ENCODE peak calls at places on chromosome 15, in ten cellular contexts. P is esophagus squamous epithelium, L is right cardiac atrium, J is K562, M is tibial artery, X is aorta, F is hepatocyte, N is transverse colon, O is ovary, G is heart left ventricle. E is an unnamed sample.

GRCh38 chr15:90083954-90084607 is 18.2 kb downstream of the IDH2 start:
- DNase-seq in P (no peak), L (no peak), J (no peak), M (no peak), X (no peak), F (no peak), N (no peak), O (no peak), G (no peak), E (no peak)

GRCh38 chr15:32636908-32637567 is 4.5 kb upstream of the SCG5 start:
- DNase-seq in P (no peak), L (no peak), J (no peak), M (no peak), X (no peak), F (no peak), N (no peak), O (no peak), G (no peak), E (no peak)

GRCh38 chr15:75672646-75673425 is 25.1 kb downstream of the SNX33 start:
- DNase-seq in P (no peak), L (peak), J (no peak), M (no peak), X (peak), F (peak), N (no peak), O (peak), G (no peak), E (no peak)

GRCh38 chr15:63559753-63560152 is 37.4 kb upstream of the FBXL22 start:
- DNase-seq in P (no peak), L (no peak), J (no peak), M (no peak), X (no peak), F (no peak), N (no peak), O (no peak), G (no peak), E (no peak)

GRCh38 chr15:38533926-38534325 is 30.7 kb downstream of the RASGRP1 start:
- DNase-seq in P (no peak), L (no peak), J (no peak), M (no peak), X (no peak), F (no peak), N (no peak), O (no peak), G (no peak), E (no peak)

GRCh38 chr15:99749386-99749785 is 16.1 kb upstream of the LYSMD4 start:
- DNase-seq in P (no peak), L (peak), J (no peak), M (no peak), X (no peak), F (no peak), N (peak), O (no peak), G (no peak), E (peak)

GRCh38 chr15:40257656-40258450 is 19.0 kb downstream of the PAK6 start:
- DNase-seq in P (no peak), L (peak), J (no peak), M (no peak), X (no peak), F (no peak), N (no peak), O (no peak), G (no peak), E (no peak)

GRCh38 chr15:70664494-70664893 is 98.9 kb downstream of the UACA start:
- DNase-seq in P (no peak), L (no peak), J (no peak), M (no peak), X (no peak), F (no peak), N (no peak), O (no peak), G (no peak), E (no peak)

DNA sequence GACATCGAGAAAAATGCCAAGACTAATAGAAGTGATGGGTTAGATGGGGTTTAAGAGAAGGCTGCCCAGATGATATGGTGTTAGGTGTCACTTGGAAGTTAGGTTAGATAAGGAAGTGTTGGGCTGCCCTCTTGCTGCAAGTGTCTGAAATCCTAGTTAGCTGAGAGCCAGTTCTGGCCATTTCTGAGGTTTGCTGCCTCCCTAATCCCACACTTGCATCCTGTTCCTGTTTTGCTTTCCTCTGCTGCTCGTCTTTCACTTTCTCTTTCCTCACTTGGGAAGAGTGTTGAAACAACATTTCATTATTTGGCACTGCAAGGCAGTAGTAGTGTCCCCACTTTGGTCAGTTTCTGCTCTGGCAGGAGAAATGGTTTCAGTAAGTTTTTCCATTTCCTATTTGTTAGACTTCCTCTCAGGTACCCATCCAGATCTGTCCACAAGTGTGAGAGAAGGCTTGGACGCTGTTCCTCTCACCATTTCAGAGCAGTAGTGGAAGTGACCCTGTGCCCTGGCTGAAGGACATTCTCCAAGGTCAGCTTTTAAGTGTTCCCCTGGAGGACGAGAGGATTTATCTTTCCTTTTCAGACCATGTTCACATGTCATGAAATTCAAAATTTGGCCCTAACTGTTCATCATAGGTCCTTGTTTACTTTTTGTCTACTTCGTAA is 93.3 kb downstream of the ADAMTSL3 start:
- DNase-seq in P (no peak), L (no peak), J (no peak), M (peak), X (no peak), F (peak), N (no peak), O (peak), G (peak), E (no peak)
- H3K27ac ChIP-seq in P (no peak), L (peak), J (no peak), M (peak), X (peak), F (no peak), N (peak), O (peak), G (peak), E (no peak)

GRCh38 chr15:57057134-57057930 is 138.9 kb downstream of the TCF12 start:
- DNase-seq in P (no peak), L (no peak), J (no peak), M (no peak), X (no peak), F (no peak), N (no peak), O (no peak), G (no peak), E (no peak)

GRCh38 chr15:57061696-57062095 is 143.3 kb downstream of the TCF12 start:
- DNase-seq in P (no peak), L (no peak), J (no peak), M (no peak), X (no peak), F (no peak), N (no peak), O (no peak), G (no peak), E (no peak)

GRCh38 chr15:57064033-57064432 is 145.6 kb downstream of the TCF12 start:
- DNase-seq in P (no peak), L (no peak), J (no peak), M (no peak), X (no peak), F (no peak), N (no peak), O (no peak), G (no peak), E (no peak)

GRCh38 chr15:57061281-57061680 is 142.8 kb downstream of the TCF12 start:
- DNase-seq in P (no peak), L (no peak), J (no peak), M (no peak), X (no peak), F (no peak), N (no peak), O (no peak), G (no peak), E (no peak)

GRCh38 chr15:57060799-57061198 is 142.4 kb downstream of the TCF12 start:
- DNase-seq in P (no peak), L (no peak), J (no peak), M (no peak), X (no peak), F (no peak), N (no peak), O (no peak), G (no peak), E (no peak)
- H3K27ac ChIP-seq in P (no peak), L (no peak), J (no peak), M (no peak), X (no peak), F (no peak), N (no peak), O (no peak), G (no peak), E (no peak)

GRCh38 chr15:68640791-68641331 is 62.1 kb downstream of the CORO2B start:
- DNase-seq in P (no peak), L (peak), J (no peak), M (no peak), X (no peak), F (no peak), N (no peak), O (peak), G (no peak), E (no peak)
- H3K27ac ChIP-seq in P (peak), L (peak), J (no peak), M (no peak), X (no peak), F (no peak), N (no peak), O (peak), G (peak), E (no peak)

DNA sequence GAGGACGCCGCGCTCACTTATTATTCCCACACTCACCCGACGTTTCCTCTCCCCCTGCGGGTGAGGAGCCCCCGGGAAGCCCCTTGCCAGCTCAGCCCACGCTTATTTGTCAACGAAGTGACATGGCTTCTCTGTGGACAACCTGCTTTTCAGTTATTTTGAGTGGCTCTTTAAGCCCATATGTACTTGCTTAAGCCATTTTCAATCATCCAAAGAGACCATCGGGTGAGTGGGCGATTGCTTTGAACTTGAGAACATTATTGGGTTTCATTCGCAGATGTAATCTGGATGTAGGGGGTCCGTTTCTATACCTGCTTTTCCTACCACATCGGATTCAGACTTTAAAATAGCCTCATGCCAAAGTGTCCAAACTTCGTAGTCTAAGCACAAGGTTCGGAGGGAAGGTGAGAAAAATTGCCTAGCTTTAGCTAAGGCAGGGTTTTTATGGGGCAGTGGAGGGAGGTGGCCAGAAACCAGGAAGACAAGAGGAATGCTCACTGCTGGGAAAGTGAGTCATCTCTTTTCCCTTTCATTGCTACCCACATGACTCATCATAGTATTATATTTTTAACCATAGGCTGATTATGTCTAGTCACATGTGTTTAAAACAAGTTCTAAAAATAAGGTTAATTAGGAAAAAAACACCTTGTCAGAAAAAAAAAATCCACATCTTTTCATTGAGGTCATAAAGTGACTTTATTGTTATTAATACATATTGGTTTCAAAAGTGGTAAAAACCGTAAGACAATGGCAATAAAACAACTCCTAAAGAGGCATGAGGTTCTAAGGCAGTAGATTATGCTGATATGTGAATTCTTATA is 773.1 kb upstream of the NR2F2 start:
- DNase-seq in P (no peak), L (peak), J (peak), M (peak), X (no peak), F (peak), N (no peak), O (no peak), G (peak), E (no peak)
- H3K27ac ChIP-seq in P (no peak), L (no peak), J (peak), M (peak), X (peak), F (peak), N (no peak), O (no peak), G (no peak), E (no peak)

DNA sequence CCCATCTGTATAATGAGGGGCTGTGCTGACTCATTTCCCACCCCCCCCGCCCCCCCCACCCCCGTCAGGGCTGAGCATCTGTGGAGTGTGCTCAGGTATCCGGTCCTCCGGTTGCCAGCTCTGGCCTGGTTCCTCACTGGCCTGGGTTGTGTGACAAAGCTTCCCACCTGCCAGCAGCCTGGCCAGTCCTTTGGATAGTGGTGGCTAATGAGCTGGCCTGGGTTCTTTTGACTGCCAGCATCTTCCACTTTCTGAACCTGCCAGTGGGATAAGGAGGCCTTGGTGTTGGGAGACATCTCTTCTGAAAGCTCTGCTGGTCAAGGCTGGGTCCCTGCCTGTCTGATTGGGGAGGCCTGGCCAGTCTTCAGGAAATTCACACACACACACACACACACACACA is 14.1 kb upstream of the TBC1D21 start:
- DNase-seq in P (no peak), L (no peak), J (no peak), M (no peak), X (no peak), F (no peak), N (no peak), O (no peak), G (no peak), E (no peak)
- H3K27ac ChIP-seq in P (no peak), L (no peak), J (no peak), M (no peak), X (no peak), F (no peak), N (no peak), O (no peak), G (no peak), E (no peak)

GRCh38 chr15:68999091-68999490 is 15.4 kb upstream of the NOX5 start:
- DNase-seq in P (no peak), L (no peak), J (no peak), M (no peak), X (no peak), F (no peak), N (no peak), O (no peak), G (no peak), E (no peak)

GRCh38 chr15:69002783-69003182 is 11.7 kb upstream of the NOX5 start:
- DNase-seq in P (no peak), L (no peak), J (no peak), M (no peak), X (no peak), F (no peak), N (no peak), O (no peak), G (no peak), E (no peak)

GRCh38 chr15:69000725-69001503 is 13.6 kb upstream of the NOX5 start:
- DNase-seq in P (no peak), L (no peak), J (no peak), M (no peak), X (no peak), F (no peak), N (no peak), O (no peak), G (no peak), E (no peak)

GRCh38 chr15:68997930-68998777 is 16.3 kb upstream of the NOX5 start:
- DNase-seq in P (no peak), L (no peak), J (no peak), M (no peak), X (no peak), F (no peak), N (no peak), O (no peak), G (no peak), E (no peak)

GRCh38 chr15:69000091-69000490 is 14.4 kb upstream of the NOX5 start:
- DNase-seq in P (no peak), L (no peak), J (no peak), M (no peak), X (no peak), F (no peak), N (no peak), O (no peak), G (no peak), E (no peak)
- H3K27ac ChIP-seq in P (no peak), L (peak), J (no peak), M (no peak), X (no peak), F (no peak), N (no peak), O (no peak), G (no peak), E (no peak)

GRCh38 chr15:97995881-97996603 is 35.5 kb downstream of the ARRDC4 start:
- DNase-seq in P (no peak), L (no peak), J (no peak), M (no peak), X (no peak), F (peak), N (peak), O (no peak), G (no peak), E (no peak)

GRCh38 chr15:97995192-97995591 is 34.7 kb downstream of the ARRDC4 start:
- DNase-seq in P (no peak), L (no peak), J (no peak), M (no peak), X (no peak), F (no peak), N (peak), O (no peak), G (no peak), E (no peak)

GRCh38 chr15:97991972-97992541 is 31.6 kb downstream of the ARRDC4 start:
- DNase-seq in P (no peak), L (no peak), J (no peak), M (no peak), X (no peak), F (no peak), N (no peak), O (no peak), G (no peak), E (no peak)

GRCh38 chr15:97993310-97993738 is 32.8 kb downstream of the ARRDC4 start:
- DNase-seq in P (no peak), L (no peak), J (peak), M (no peak), X (no peak), F (peak), N (no peak), O (no peak), G (no peak), E (no peak)

DNA sequence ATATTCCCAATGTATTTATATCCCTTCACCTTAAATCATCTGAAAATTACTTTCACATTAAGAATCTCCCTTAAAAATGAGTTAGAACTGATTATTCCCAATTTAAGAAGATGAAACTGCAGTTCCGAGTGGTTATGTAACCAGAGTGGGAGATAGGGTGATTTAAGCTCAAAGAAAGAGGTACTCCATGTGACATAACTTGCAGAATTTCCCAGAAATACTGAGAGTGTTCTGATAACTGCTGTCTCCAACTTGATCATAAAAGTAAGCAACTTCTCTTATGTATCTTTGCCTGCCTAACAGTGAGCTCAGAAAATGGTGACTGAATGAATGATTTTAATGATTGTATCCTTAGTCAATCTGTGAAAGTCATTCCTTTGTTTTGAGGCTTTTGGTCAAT is 32.3 kb downstream of the ARRDC4 start:
- DNase-seq in P (no peak), L (no peak), J (no peak), M (no peak), X (no peak), F (no peak), N (no peak), O (no peak), G (no peak), E (no peak)
- H3K27ac ChIP-seq in P (no peak), L (no peak), J (no peak), M (no peak), X (no peak), F (peak), N (no peak), O (no peak), G (peak), E (no peak)

GRCh38 chr15:48800811-48801460 is 9.9 kb downstream of the CEP152 start:
- DNase-seq in P (no peak), L (no peak), J (no peak), M (no peak), X (no peak), F (peak), N (no peak), O (no peak), G (no peak), E (no peak)
- H3K27ac ChIP-seq in P (no peak), L (no peak), J (no peak), M (no peak), X (no peak), F (no peak), N (peak), O (no peak), G (no peak), E (no peak)